ENCODE peak calls at places on chromosomes 5 and 9, in ten cellular contexts. T, B, N, M, U, I, V, O, Y and F are unnamed samples.

GRCh38 chr5:179137001-179137642 is 76.9 kb downstream of the ZNF354C start:
- DNase-seq in B (no peak), Y (no peak), O (no peak), T (no peak), N (no peak), I (no peak), U (no peak), V (no peak), M (no peak), F (peak)

GRCh38 chr5:55850839-55851674 is at the start of gene IL31RA:
- DNase-seq in M (no peak), N (no peak), I (peak), V (no peak), O (no peak), U (no peak), B (peak), Y (peak), T (no peak), F (no peak)

GRCh38 chr9:129868571-129869486 is 33.6 kb downstream of the USP20 start:
- DNase-seq in O (no peak), Y (no peak), I (no peak), V (no peak), N (no peak), T (no peak), B (no peak), M (no peak), U (no peak), F (peak)

GRCh38 chr5:160452721-160453263 is 31.1 kb downstream of the PTTG1 start:
- DNase-seq in V (no peak), I (no peak), B (no peak), T (no peak), U (no peak), N (no peak), M (no peak), O (no peak), Y (no peak), F (no peak)

GRCh38 chr9:115766495-115766894 is 387.1 kb upstream of the PAPPA start:
- DNase-seq in N (no peak), O (no peak), T (no peak), M (no peak), V (no peak), Y (no peak), I (no peak), B (no peak), U (no peak), F (no peak)

GRCh38 chr5:75566710-75567309 is 44.4 kb upstream of the ANKDD1B start:
- DNase-seq in B (peak), T (no peak), M (no peak), V (no peak), N (no peak), U (no peak), O (no peak), I (peak), Y (peak), F (no peak)

GRCh38 chr5:9283021-9283420 is 262.9 kb downstream of the SEMA5A start:
- DNase-seq in O (no peak), N (no peak), V (no peak), M (no peak), B (no peak), I (no peak), U (no peak), Y (no peak), T (no peak), F (no peak)

GRCh38 chr5:72203251-72203845 is 96.1 kb downstream of the MAP1B start:
- DNase-seq in V (no peak), T (no peak), N (no peak), U (no peak), O (no peak), I (no peak), B (no peak), Y (no peak), M (no peak), F (no peak)

GRCh38 chr5:72494700-72495124 is 12.5 kb downstream of the ZNF366 start:
- DNase-seq in I (no peak), B (no peak), O (peak), N (no peak), T (no peak), U (no peak), Y (no peak), M (no peak), V (no peak), F (no peak)

GRCh38 chr5:139246394-139246793 is 47.1 kb upstream of the MATR3 start:
- DNase-seq in Y (no peak), U (no peak), T (no peak), O (no peak), V (no peak), M (no peak), N (no peak), B (peak), I (no peak), F (peak)

GRCh38 chr9:132878695-132879064 is at the start of gene SPACA9:
- DNase-seq in B (peak), V (peak), O (peak), N (peak), I (peak), M (no peak), Y (peak), T (peak), U (peak), F (peak)

GRCh38 chr9:6827370-6827949 is 69.7 kb downstream of the KDM4C start:
- DNase-seq in T (no peak), B (peak), U (no peak), N (no peak), M (no peak), Y (peak), O (no peak), V (no peak), I (peak), F (no peak)

GRCh38 chr5:108747111-108748009 is at the start of gene FER:
- DNase-seq in N (no peak), B (peak), U (no peak), I (peak), M (no peak), O (peak), Y (peak), V (peak), T (peak), F (no peak)
- TF ChIP-seq POLR2A in N (no peak), B (peak), U (no peak), I (peak), M (peak), O (no peak), Y (no peak), V (peak), T (no peak), F (no peak)

DNA sequence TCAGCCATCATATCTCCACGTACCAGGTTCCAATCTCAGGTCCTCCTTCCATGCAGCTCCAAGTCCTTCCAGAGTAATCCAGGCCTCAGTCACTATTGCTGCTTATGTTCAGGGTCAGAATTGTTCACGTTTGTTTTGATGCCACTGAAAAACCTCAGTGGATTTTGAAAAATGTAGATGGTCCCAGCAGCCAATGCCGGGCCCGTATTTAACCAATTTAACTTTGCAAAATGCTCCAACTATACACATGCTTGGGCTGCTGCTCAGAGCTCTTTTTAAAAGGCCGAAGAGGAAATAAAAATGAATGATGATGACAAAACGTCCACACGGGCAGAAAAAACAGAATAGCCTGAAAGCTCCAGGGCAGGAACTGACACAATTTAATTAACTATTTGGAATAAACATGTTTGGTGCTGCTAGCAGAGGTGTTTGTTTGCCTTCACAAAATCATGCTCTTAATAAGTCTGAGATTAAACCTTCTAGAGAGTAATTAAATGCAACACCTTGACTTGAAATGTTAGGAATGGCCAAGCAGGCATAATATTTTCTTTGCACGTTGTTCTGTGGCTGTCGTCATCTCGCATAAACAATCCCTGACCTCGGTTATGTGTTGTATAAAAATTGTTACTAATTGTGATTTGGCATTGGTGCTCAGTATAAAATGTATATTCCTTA is 152.7 kb downstream of the SLIT3 start:
- DNase-seq in U (no peak), M (no peak), B (no peak), I (no peak), O (no peak), Y (no peak), T (no peak), N (no peak), V (no peak), F (no peak)
- TF ChIP-seq CTCF in U (no peak), M (no peak), B (no peak), I (no peak), O (no peak), Y (no peak), T (no peak), N (no peak), V (no peak), F (no peak)

DNA sequence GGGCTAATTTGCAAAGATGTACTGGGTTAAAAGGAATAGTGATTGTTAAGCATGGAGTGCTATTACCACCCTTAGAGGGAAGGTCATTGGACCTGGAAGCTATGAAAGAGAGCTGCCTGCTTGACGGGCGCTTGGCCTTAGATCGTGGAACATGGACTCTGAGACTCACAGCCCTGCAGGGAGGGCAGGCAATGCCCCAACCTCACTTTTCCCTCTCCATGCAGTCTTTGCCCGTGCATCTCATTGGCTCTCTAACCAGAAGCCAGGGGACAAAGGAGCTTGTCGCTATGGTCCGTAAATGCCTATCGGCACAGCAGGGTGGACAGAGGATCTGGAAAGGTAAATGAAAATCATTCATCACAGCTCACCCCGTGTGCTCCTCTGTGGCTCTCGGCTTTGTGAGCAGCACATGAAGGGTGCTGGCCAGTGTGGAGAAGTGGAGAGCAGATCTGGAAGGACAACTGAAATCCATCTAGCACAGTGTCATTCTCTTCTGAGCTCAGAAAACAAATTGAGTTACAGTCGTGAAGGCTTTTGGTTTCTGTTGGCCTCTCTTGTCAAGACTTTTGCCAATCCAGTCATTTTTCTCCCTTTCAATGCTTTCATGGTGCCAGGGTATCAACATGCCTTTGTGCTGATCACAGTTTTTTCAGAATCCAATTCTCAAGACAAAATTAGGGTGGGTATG is 186.2 kb downstream of the SNX18 start:
- DNase-seq in I (no peak), O (no peak), U (no peak), M (no peak), N (no peak), V (no peak), T (no peak), B (no peak), Y (no peak), F (no peak)
- H3K4me3 ChIP-seq in I (no peak), O (no peak), U (no peak), M (no peak), N (no peak), V (no peak), T (no peak), B (no peak), Y (no peak), F (no peak)

GRCh38 chr5:115168829-115169391 is 798 bp downstream of the TRIM36 start:
- DNase-seq in O (no peak), N (no peak), B (peak), I (no peak), T (no peak), U (no peak), V (no peak), Y (no peak), M (no peak), F (no peak)

GRCh38 chr5:115170924-115171510 is 1.3 kb upstream of the TRIM36 start:
- DNase-seq in B (no peak), Y (no peak), M (no peak), T (no peak), I (no peak), N (no peak), V (no peak), U (no peak), O (no peak), F (no peak)

GRCh38 chr5:115170128-115170923 is 618 bp upstream of the TRIM36 start:
- DNase-seq in O (no peak), M (no peak), U (no peak), T (no peak), Y (no peak), N (no peak), B (peak), I (no peak), V (no peak), F (peak)

GRCh38 chr5:115166744-115167393 is 2.8 kb downstream of the TRIM36 start:
- DNase-seq in U (no peak), I (no peak), Y (no peak), M (no peak), V (no peak), O (no peak), B (no peak), N (no peak), T (no peak), F (peak)

GRCh38 chr5:115169392-115170127 is at the start of gene TRIM36:
- DNase-seq in O (peak), I (peak), N (peak), Y (peak), V (peak), T (peak), U (peak), B (peak), M (peak), F (peak)
- TF ChIP-seq POLR2A in O (no peak), I (peak), N (peak), Y (peak), V (peak), T (peak), U (no peak), B (no peak), M (peak), F (no peak)

DNA sequence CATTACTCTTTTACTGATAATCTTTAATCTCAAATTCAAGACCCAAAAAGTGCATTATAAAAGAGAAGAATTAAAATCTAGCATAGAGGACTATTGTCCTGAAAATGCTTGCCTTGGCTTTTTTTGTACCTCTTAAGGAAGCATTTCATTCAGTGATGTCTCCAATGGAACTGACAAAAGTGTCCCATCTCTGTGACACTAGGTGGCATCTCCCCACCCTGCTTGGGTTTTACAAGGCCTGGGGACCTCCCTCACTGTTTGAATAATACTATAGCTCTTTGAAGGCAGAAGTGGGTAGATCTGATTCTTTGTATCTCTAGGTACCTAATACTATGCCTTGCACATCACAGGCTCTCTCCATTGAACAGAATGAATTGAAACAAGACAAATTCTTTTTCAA is 180.6 kb downstream of the EPB41L4A start:
- DNase-seq in I (no peak), T (no peak), M (no peak), U (no peak), N (no peak), B (no peak), Y (peak), O (no peak), V (no peak), F (no peak)
- TF ChIP-seq CTCF in I (no peak), T (no peak), M (no peak), U (no peak), N (no peak), B (no peak), Y (no peak), O (no peak), V (no peak), F (no peak)

DNA sequence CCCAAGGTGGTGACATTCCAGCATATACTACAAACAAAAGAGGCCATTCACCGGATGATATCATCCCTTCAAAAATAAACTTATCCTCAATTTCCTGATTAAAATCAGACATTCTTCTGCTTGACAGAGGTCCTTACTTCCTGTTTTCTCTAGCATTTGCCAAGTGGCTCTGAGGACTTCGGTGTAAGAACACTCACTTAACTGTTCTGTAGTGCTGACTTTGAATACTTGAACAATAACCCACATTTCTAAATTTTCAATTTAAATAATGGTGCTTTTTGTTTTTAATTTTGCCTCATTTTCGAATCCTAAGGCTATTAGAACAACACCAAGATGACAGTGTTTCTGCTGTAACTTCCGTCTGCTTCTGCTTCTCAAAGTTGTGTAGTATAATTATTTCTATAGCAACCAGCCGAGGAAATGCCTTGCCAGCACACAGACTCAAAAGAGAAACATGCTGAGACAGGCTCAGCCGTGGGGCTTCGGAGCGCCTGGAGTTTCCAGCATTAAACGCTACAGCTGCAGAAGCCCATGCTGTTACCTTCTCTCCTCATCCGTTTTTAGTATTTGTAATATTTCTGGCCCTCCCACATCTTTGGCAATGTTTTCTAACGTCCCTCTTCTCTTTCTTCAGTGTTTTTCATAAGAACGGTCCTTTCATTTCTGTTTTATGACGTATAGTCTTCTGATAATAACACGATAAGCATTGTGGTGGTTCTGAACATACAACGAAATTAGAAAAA is 19.5 kb upstream of the ANXA1 start:
- DNase-seq in U (peak), V (peak), N (peak), Y (peak), O (peak), T (peak), M (no peak), I (no peak), B (peak), F (peak)
- H3K4me3 ChIP-seq in U (peak), V (peak), N (peak), Y (peak), O (peak), T (no peak), M (peak), I (peak), B (peak), F (peak)